ENCODE peak calls at places on chromosomes 16 and 17, in eight cellular contexts. K, X, N, S, T, M, H and D are unnamed samples. For H3K27me3, the result is how much of the 10 kb centered on the place peaks cover.

GRCh38 chr17:82195675-82196258 is 16.9 kb downstream of the CCDC57 start:
- DNase-seq in K (peak), X (no peak), N (no peak), S (no peak), T (no peak), M (no peak), H (no peak), D (no peak)

GRCh38 chr17:5585814-5586558 is 1.7 kb upstream of the NLRP1 start:
- DNase-seq in K (no peak), X (no peak), N (no peak), S (no peak), T (no peak), M (no peak), H (no peak), D (no peak)

GRCh38 chr17:81888105-81888987 is 3.0 kb downstream of the ALYREF start:
- DNase-seq in K (no peak), X (no peak), N (no peak), S (no peak), T (no peak), M (peak), H (no peak), D (no peak)

GRCh38 chr17:49528966-49529365 is 33.9 kb downstream of the NGFR start:
- DNase-seq in K (peak), X (no peak), N (no peak), S (no peak), T (no peak), M (no peak), H (no peak), D (no peak)

GRCh38 chr16:57929250-57929649 is 41.7 kb downstream of the CNGB1 start:
- DNase-seq in K (no peak), X (no peak), N (no peak), S (no peak), T (no peak), M (no peak), H (no peak), D (no peak)

GRCh38 chr16:31470615-31471014 is 1.3 kb upstream of the TGFB1I1 start:
- DNase-seq in K (no peak), X (no peak), N (no peak), S (no peak), T (no peak), M (no peak), H (no peak), D (no peak)

GRCh38 chr16:57123969-57124674 is 31.7 kb downstream of the CPNE2 start:
- DNase-seq in K (no peak), X (no peak), N (no peak), S (no peak), T (no peak), M (no peak), H (no peak), D (no peak)

GRCh38 chr17:16381496-16381820 is 567 bp downstream of the UBB start:
- DNase-seq in K (no peak), X (no peak), N (no peak), S (no peak), T (no peak), M (peak), H (no peak), D (no peak)

GRCh38 chr17:32769846-32770245 is 107.1 kb downstream of the MYO1D start:
- DNase-seq in K (no peak), X (no peak), N (no peak), S (no peak), T (no peak), M (no peak), H (peak), D (no peak)

GRCh38 chr17:50187741-50188520 is 13.5 kb downstream of the COL1A1 start:
- DNase-seq in K (no peak), X (no peak), N (no peak), S (no peak), T (no peak), M (peak), H (no peak), D (no peak)

GRCh38 chr17:36941265-36942021 is 4.2 kb downstream of the LHX1 start:
- DNase-seq in K (no peak), X (no peak), N (no peak), S (no peak), T (no peak), M (no peak), H (no peak), D (no peak)

GRCh38 chr17:36940313-36941264 is 3.3 kb downstream of the LHX1 start:
- DNase-seq in K (no peak), X (no peak), N (no peak), S (no peak), T (no peak), M (no peak), H (no peak), D (peak)

GRCh38 chr17:36943250-36944220 is 5.2 kb upstream of the AATF start:
- DNase-seq in K (no peak), X (no peak), N (no peak), S (no peak), T (no peak), M (no peak), H (no peak), D (no peak)

GRCh38 chr17:36942631-36943125 is 5.4 kb downstream of the LHX1 start:
- DNase-seq in K (no peak), X (no peak), N (no peak), S (no peak), T (no peak), M (no peak), H (no peak), D (no peak)

DNA sequence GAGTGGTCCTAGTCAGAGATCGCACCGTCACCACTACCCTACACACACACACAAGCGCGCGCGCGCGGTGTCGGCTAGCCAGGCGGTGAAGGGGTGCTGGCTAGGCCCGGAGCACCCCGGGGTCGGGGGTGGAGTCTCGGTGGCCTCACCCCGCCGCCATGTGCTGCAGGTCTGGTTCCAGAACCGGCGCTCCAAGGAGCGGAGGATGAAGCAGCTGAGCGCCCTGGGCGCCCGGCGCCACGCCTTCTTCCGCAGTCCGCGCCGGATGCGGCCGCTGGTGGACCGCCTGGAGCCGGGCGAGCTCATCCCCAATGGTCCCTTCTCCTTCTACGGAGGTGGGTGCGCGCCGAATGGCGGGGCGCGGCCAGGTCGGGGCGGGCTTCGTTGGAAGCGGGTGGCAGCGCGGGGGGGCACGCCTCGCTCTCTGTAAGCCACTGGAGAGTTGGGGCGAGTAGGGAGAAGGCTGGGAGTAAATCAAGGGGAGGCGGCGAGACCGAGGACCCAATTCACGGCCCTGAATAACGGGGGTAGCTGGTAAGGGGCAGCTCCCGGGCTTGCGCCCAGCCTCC is 4.8 kb downstream of the LHX1 start:
- DNase-seq in K (no peak), X (no peak), N (no peak), S (no peak), T (no peak), M (no peak), H (no peak), D (no peak)
- H3K27me3 ChIP-seq in K (half or more), X (half or more), N (half or more), S (half or more), T (half or more), M (half or more), H (under half), D (half or more)

GRCh38 chr16:87842209-87842869 is 27.0 kb downstream of the SLC7A5 start:
- DNase-seq in K (no peak), X (no peak), N (no peak), S (no peak), T (no peak), M (no peak), H (no peak), D (no peak)
- H3K27ac ChIP-seq in K (no peak), X (no peak), N (no peak), S (no peak), T (no peak), M (no peak), H (no peak), D (no peak)

DNA sequence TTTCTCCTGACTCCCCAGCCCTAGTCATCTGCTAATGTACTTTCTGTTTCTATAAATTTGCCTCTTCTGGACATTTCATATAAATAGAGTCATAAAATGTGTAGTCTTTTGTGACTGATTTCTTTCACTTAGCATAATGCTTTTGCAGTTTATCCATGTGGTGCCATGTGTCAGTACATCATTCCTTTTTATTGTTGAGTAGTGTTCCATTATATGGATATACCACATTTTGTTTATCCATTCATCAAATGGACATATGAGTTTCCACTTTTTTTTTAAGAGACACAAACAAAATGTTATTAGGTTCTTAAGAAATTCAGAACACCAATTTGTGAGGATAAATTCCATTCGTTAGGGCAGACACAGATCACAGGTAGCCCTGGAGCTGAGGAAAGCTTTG is 11.0 kb downstream of the DBF4B start:
- DNase-seq in K (no peak), X (no peak), N (no peak), S (no peak), T (no peak), M (no peak), H (no peak), D (no peak)
- H3K4me3 ChIP-seq in K (no peak), X (no peak), N (no peak), S (no peak), T (no peak), M (no peak), H (no peak), D (no peak)

DNA sequence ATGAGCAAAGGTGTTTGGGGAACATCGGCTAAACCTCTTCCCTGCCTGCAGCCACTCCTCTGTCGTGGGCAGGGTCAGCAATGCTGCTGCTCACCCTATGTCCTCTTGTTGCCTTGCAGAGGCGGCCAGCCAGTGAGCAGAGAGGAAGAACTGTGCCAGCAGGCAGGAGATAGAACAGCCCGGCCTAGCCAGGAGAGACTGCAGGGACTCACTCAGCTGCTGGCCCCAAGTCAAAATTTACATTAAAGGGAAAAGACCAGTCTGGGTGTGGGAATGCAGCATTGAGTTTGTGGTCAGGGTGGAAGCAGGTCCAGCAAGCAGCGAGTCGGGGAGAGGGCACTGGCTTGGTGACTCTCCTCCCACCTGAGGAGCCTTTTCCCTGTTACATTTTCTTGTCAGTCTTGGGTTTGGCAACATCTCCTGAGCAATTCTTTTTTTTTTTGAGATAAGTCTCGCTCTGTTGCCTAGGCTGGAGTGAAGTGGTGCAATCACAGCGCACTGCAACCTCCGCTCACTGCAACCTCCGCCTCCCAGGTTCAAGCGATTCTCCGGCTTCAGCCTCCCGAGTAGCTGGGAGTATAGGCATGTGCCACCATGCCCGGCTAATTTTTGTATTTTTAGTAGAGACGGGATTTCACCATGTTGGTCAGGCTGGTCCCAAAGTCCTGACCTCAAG is 22.7 kb downstream of the LIG3 start:
- DNase-seq in K (no peak), X (no peak), N (peak), S (no peak), T (no peak), M (no peak), H (peak), D (no peak)
- H3K27me3 ChIP-seq in K (under half), X (under half), N (under half), S (under half), T (under half), M (under half), H (under half), D (under half)

GRCh38 chr17:57481901-57482300 is 225.6 kb downstream of the MSI2 start:
- DNase-seq in K (peak), X (no peak), N (no peak), S (no peak), T (no peak), M (no peak), H (peak), D (no peak)
- H3K27ac ChIP-seq in K (no peak), X (peak), N (no peak), S (no peak), T (no peak), M (no peak), H (no peak), D (peak)